ENCODE peak calls at places on chromosome 17, in four cellular contexts. O, A, J and C are unnamed samples.

GRCh38 chr17:21297597-21297996 is 13.1 kb downstream of the MAP2K3 start:
- DNase-seq in O (no peak), A (peak; percentile 52), J (no peak), C (no peak)

GRCh38 chr17:49845210-49845782 is 2.6 kb downstream of the TAC4 start:
- DNase-seq in O (no peak), A (no peak), J (no peak), C (no peak)

GRCh38 chr17:34478244-34478643 is 101.1 kb upstream of the TMEM132E start:
- DNase-seq in O (no peak), A (no peak), J (no peak), C (no peak)

GRCh38 chr17:64315032-64315490 is 52.0 kb upstream of the TEX2 start:
- DNase-seq in O (peak; percentile 72), A (peak; percentile 93), J (peak; percentile 53), C (peak; percentile 83)

GRCh38 chr17:66426397-66427033 is 124.1 kb downstream of the PRKCA start:
- DNase-seq in O (no peak), A (no peak), J (no peak), C (no peak)

GRCh38 chr17:46978489-46979022 is 497 bp downstream of the RPRML start:
- DNase-seq in O (no peak), A (no peak), J (no peak), C (no peak)

GRCh38 chr17:63446981-63447687 is 1.0 kb upstream of the CYB561 start:
- DNase-seq in O (no peak), A (no peak), J (no peak), C (peak; percentile 36)

GRCh38 chr17:21113106-21113690 is 13.6 kb upstream of the DHRS7B start:
- DNase-seq in O (no peak), A (no peak), J (no peak), C (no peak)

GRCh38 chr17:58184986-58185761 is 7.4 kb upstream of the EPX start:
- DNase-seq in O (no peak), A (no peak), J (no peak), C (no peak)

GRCh38 chr17:55722742-55723487 is at the start of gene TMEM100:
- DNase-seq in O (no peak), A (no peak), J (peak; percentile 39), C (no peak)

GRCh38 chr17:66032082-66032712 is 159.7 kb downstream of the CEP112 start:
- DNase-seq in O (no peak), A (no peak), J (no peak), C (no peak)

DNA sequence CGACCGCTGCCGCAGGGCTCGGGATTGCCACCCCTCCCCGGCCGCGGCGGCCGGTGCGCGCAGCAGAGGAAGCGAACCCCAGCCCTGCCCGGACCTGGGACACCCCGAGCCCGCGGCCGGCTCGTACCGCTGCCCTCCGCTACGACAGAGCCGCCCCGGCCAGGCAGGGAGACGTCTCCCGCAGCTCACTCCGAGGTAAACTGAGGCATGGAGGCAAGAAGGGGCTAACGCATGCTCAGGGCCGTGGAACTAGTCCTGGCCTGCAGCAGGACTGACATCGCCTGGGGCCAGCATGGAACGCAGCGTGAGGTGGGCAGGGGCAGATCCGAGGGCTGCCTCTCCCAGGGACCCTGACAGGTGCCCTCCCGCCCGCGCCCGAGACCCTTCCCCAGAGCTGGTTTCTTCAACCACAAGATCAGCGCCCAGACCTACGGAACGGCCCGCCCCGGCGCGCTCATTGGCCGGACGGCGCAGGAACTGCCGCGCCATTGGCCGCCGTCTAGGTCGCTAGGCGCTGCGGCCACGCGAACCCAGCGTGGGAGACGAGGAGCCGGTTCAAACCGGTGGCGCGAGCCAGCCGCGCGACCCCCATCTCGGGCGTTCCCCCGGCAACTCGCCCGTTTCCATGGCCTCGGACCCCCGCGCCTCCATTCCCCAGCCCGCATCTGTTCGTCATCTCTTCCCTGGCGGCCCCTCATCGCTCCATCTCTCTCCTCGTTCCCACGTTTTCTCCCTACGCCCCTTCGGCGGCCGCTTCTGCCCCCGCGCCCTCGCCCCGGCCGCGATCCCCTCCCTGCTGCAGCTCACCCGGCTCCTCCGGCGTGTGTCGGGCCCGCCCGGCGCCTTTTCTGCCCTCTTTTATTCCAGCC is at the start of gene SLC43A2:
- DNase-seq in O (peak; percentile 81), A (peak; percentile 91), J (peak; percentile 84), C (peak; percentile 82)
- TF ChIP-seq POLR2A in O (no peak), A (no peak), J (peak; percentile 6), C (no peak)

GRCh38 chr17:8574687-8575086 is 55.8 kb downstream of the MYH10 start:
- DNase-seq in O (no peak), A (no peak), J (no peak), C (no peak)
- TF ChIP-seq CTCF in O (no peak), A (peak; percentile 23), J (peak; percentile 9), C (peak; percentile 24)

DNA sequence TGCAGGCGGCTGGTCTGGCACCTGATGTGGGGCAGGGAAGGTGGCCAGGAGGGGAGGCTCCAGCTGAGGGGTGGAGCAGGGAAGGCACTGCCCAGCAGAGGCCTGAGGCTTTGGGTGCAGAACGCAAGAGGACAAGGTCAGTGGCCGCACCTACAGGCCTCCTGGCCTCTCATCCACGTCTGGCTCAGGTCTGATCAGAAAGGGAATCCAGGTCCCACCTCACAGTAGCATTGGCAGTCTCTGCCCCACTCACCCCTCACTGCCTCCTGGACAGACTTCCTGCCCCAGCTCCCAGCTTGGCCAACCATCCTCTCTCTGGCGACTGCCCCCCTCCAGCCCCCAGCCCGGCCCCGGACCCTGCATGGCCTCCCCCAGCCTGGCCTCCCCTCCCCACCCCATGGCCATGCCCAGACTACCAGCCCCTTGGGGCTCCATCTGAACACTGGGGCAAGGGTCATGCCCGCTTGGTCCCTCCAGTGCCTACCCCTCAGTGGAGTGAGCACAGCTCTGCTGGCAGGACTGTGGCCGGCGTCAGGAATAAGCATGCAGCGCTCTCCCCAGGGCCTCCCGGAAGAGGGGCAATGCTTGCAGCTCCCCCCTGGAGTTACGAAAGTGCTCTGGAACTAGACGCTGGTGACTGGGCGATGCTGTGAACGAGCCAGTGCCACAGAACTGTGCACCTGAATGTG is 4.6 kb downstream of the UTS2R start:
- DNase-seq in O (peak; percentile 83), A (no peak), J (no peak), C (no peak)
- H3K27me3 ChIP-seq in O (peaks cover 2% of the 10 kb centered on the region), A (peaks cover 68% of the 10 kb centered on the region), J (peaks cover 59% of the 10 kb centered on the region), C (peaks cover 6% of the 10 kb centered on the region)

GRCh38 chr17:8418471-8418870 is 17.2 kb upstream of the NDEL1 start:
- DNase-seq in O (no peak), A (no peak), J (no peak), C (no peak)

GRCh38 chr17:8419305-8419704 is 16.4 kb upstream of the NDEL1 start:
- DNase-seq in O (no peak), A (no peak), J (no peak), C (no peak)

GRCh38 chr17:8417806-8418205 is 17.9 kb upstream of the NDEL1 start:
- DNase-seq in O (peak; percentile 61), A (no peak), J (no peak), C (no peak)

GRCh38 chr17:8420041-8420934 is 15.4 kb upstream of the NDEL1 start:
- DNase-seq in O (peak; percentile 96), A (peak; percentile 70), J (peak; percentile 84), C (peak; percentile 84)

DNA sequence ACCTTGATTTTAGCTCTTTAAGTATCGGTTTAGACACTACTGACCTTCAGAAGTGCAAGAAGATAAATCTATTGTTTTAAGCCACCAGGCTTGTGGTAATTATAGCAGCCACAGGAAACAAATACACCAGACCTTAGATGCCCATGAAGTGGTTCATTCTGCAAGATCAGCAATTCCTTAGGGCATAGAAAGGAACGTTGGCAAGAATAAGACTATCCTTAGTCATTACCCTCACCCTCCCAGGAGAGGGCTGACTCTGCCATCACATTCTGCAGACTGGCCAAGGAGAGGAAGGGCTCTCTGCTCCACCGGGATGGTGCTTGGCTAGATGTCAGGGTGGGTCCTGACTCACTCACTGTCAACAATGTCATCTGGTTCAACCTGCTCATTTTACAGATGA is 14.1 kb upstream of the NDEL1 start:
- DNase-seq in O (peak; percentile 41), A (no peak), J (no peak), C (peak; percentile 12)
- TF ChIP-seq POLR2A in O (no peak), A (no peak), J (no peak), C (no peak)

GRCh38 chr17:44775136-44775837 is 16.5 kb downstream of the ADAM11 start:
- DNase-seq in O (peak; percentile 98), A (peak; percentile 98), J (peak; percentile 97), C (peak; percentile 98)
- TF ChIP-seq CTCF in O (no peak), A (no peak), J (no peak), C (no peak)

GRCh38 chr17:36645358-36645757 is 44.0 kb downstream of the MRM1 start:
- DNase-seq in O (no peak), A (no peak), J (no peak), C (no peak)

GRCh38 chr17:36652716-36653115 is 51.3 kb downstream of the MRM1 start:
- DNase-seq in O (no peak), A (no peak), J (no peak), C (no peak)

GRCh38 chr17:36643086-36643685 is 41.8 kb downstream of the MRM1 start:
- DNase-seq in O (no peak), A (no peak), J (no peak), C (no peak)

GRCh38 chr17:36650096-36650764 is 48.8 kb downstream of the MRM1 start:
- DNase-seq in O (no peak), A (no peak), J (no peak), C (no peak)

DNA sequence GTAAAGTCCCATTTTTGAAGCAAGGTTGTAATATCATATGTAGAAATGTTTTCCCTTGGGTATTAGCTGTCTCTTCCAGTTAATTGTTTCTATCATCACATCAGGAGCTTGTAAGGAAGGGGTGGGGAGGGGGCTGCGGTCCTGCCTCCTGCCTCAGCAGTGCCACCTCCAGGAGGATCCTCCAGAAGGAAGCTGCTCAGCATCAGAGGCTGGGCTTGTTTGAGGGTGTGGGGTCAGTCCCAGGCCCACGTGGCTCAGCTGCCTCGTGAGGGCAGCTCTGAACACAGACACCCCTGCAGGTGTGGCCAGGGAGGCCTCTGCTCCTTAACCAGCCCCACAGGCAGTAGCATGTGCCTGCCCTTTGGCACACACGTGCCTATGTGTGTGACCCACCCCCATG is 46.2 kb downstream of the MRM1 start:
- DNase-seq in O (no peak), A (no peak), J (no peak), C (no peak)
- H3K27me3 ChIP-seq in O (no peaks in the 10 kb centered on the region), A (peaks cover 76% of the 10 kb centered on the region), J (peaks cover 26% of the 10 kb centered on the region), C (peaks cover 24% of the 10 kb centered on the region)

DNA sequence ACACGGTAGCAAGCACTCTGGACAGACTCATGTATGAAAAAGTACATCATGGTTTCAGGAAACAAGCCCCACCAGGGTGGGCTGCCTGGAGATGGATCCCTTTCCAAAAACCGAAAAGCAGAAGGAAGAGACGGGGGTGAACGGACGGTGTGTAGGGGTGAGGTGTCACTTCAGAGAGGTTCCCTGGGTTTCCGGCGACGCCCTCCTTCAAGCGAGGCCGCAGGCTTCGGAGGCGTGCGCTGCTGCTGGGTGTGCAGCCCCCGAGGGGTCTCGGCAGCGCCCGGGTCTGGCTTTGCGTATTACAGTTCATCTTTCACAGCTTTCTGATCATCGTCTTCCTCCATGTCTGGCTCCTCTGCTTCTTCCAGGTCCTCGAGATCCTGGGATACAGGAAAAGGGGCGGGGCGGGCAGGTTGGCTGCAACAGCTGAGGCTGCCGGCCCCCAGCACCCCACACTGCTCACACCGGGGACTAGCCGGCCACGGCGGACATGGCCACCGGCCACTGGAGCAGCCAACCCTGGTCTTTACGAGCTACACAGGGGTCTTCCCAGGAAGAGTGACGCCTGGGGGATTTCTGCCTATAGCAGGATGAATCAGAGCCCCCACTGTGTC is 9.0 kb upstream of the PPP1R27 start:
- DNase-seq in O (no peak), A (no peak), J (no peak), C (no peak)
- TF ChIP-seq POLR2A in O (no peak), A (no peak), J (no peak), C (no peak)

GRCh38 chr17:4815043-4815675 is 8.2 kb downstream of the PLD2 start:
- DNase-seq in O (no peak), A (no peak), J (no peak), C (no peak)
- TF ChIP-seq CTCF in O (no peak), A (no peak), J (no peak), C (no peak)